ENCODE peak calls at places on chromosomes 2 and 18, in eight cellular contexts. O is PC-3; D is breast epithelium; F is GM23248; U is K562; J is HepG2; K is effector memory CD4-positive, alpha-beta T cell; L is OCI-LY7. E is an unnamed sample. For H3K4me1, the result is how much of the 10 kb centered on the place peaks cover.

GRCh38 chr2:233350708-233351107 is 3.6 kb upstream of the DGKD start:
- DNase-seq in L (no peak), U (peak), O (peak), K (no peak), F (peak), D (peak), J (peak), E (no peak)

GRCh38 chr2:218831378-218831990 is at the start of gene PRKAG3:
- DNase-seq in F (peak), K (no peak), L (no peak), J (no peak), U (no peak), O (no peak), D (no peak), E (no peak)

GRCh38 chr2:150944315-150944714 is 317.3 kb downstream of the RBM43 start:
- DNase-seq in J (no peak), D (no peak), O (no peak), L (no peak), K (no peak), F (no peak), U (no peak), E (no peak)

GRCh38 chr2:7269993-7270392 is 352.8 kb downstream of the RNF144A start:
- DNase-seq in J (no peak), L (no peak), U (no peak), K (no peak), F (no peak), D (no peak), O (no peak), E (no peak)

GRCh38 chr18:31667185-31667584 is 17.2 kb downstream of the B4GALT6 start:
- DNase-seq in L (no peak), K (no peak), O (no peak), D (no peak), U (no peak), F (peak), J (no peak), E (no peak)

GRCh38 chr2:218269900-218270720 is at the start of the genes AAMP and PNKD:
- DNase-seq in O (peak), L (peak), U (peak), J (peak), D (peak), F (peak), K (peak), E (peak)

GRCh38 chr18:25099838-25100393 is 252.1 kb downstream of the ZNF521 start:
- DNase-seq in D (no peak), K (no peak), F (peak), J (no peak), L (no peak), O (no peak), U (no peak), E (no peak)

GRCh38 chr2:20622296-20622686 is 28.6 kb downstream of the HS1BP3 start:
- DNase-seq in L (no peak), O (no peak), J (no peak), K (no peak), F (no peak), U (no peak), D (no peak), E (no peak)

GRCh38 chr18:63320041-63320689 is 596 bp upstream of the BCL2 start:
- DNase-seq in L (peak), J (peak), D (peak), K (peak), F (peak), U (peak), O (peak), E (peak)

GRCh38 chr2:44433841-44434240 is 72.1 kb downstream of the CAMKMT start:
- DNase-seq in J (no peak), O (peak), L (no peak), D (no peak), U (no peak), F (no peak), K (no peak), E (no peak)

GRCh38 chr2:8255448-8255800 is 426.4 kb upstream of the ID2 start:
- DNase-seq in F (peak), L (no peak), O (no peak), D (no peak), J (no peak), K (no peak), U (no peak), E (no peak)

GRCh38 chr2:230542751-230543150 is 126.8 kb downstream of the SP100 start:
- DNase-seq in O (no peak), D (no peak), F (no peak), K (no peak), U (no peak), L (no peak), J (no peak), E (no peak)

GRCh38 chr2:168607992-168608391 is 151.9 kb downstream of the CERS6 start:
- DNase-seq in U (no peak), K (no peak), O (no peak), L (no peak), F (peak), J (no peak), D (no peak), E (no peak)

GRCh38 chr2:36707050-36707449 is 10.5 kb downstream of the VIT start:
- DNase-seq in F (peak), U (peak), D (no peak), J (no peak), K (no peak), L (no peak), O (peak), E (no peak)

GRCh38 chr2:18623782-18624181 is 34.4 kb upstream of the NT5C1B start:
- DNase-seq in U (no peak), O (peak), J (no peak), D (no peak), L (no peak), F (peak), K (no peak), E (no peak)

GRCh38 chr2:55119711-55120487 is 69.6 kb upstream of the RTN4 start:
- DNase-seq in O (no peak), F (peak), D (no peak), J (no peak), U (no peak), K (no peak), L (no peak), E (no peak)

GRCh38 chr18:58727776-58728500 is 56.7 kb downstream of the MALT1 start:
- DNase-seq in K (no peak), L (no peak), U (no peak), F (peak), O (no peak), J (no peak), D (no peak), E (no peak)

GRCh38 chr18:11999431-11999830 is 18.1 kb downstream of the IMPA2 start:
- DNase-seq in U (no peak), L (no peak), F (no peak), J (no peak), K (no peak), D (no peak), O (no peak), E (no peak)

GRCh38 chr2:203812294-203813221 is 55.0 kb upstream of the CTLA4 start:
- DNase-seq in U (no peak), D (no peak), J (peak), L (no peak), O (no peak), K (no peak), F (no peak), E (no peak)

GRCh38 chr2:145483854-145484253 is 963.9 kb upstream of the ZEB2 start:
- DNase-seq in J (no peak), K (no peak), L (no peak), F (no peak), U (no peak), D (no peak), O (no peak), E (no peak)

GRCh38 chr2:153232474-153232873 is 246.1 kb downstream of the RPRM start:
- DNase-seq in K (no peak), D (no peak), U (no peak), L (no peak), J (no peak), O (peak), F (no peak), E (no peak)

GRCh38 chr18:64851796-64852195 is 702.9 kb upstream of the LINC00305 start:
- DNase-seq in D (no peak), L (no peak), F (no peak), O (peak), J (no peak), U (no peak), K (no peak), E (no peak)

GRCh38 chr2:239396881-239397681 is 3.7 kb downstream of the HDAC4 start:
- DNase-seq in O (no peak), L (peak), F (no peak), J (no peak), U (peak), D (no peak), K (no peak), E (peak)

GRCh38 chr2:70684846-70685622 is 83.0 kb downstream of the ADD2 start:
- DNase-seq in D (no peak), U (peak), J (no peak), O (peak), L (no peak), K (no peak), F (no peak), E (no peak)

GRCh38 chr2:159921752-159922404 is 123.9 kb upstream of the CD302 start:
- DNase-seq in O (peak), D (peak), L (peak), U (peak), J (peak), F (peak), K (peak), E (peak)

GRCh38 chr2:8337321-8337720 is 344.5 kb upstream of the ID2 start:
- DNase-seq in J (no peak), U (no peak), F (no peak), O (no peak), L (peak), D (no peak), K (no peak), E (peak)

GRCh38 chr18:11654736-11655604 is 34.1 kb upstream of the GNAL start:
- DNase-seq in F (peak), K (no peak), L (peak), U (peak), O (peak), D (peak), J (no peak), E (no peak)

GRCh38 chr18:31044926-31045325 is 2.4 kb upstream of the DSC3 start:
- DNase-seq in J (no peak), L (no peak), U (no peak), K (no peak), F (no peak), O (peak), D (no peak), E (no peak)

GRCh38 chr2:200377774-200378336 is 71.4 kb downstream of the SPATS2L start:
- DNase-seq in K (no peak), L (no peak), D (no peak), O (peak), J (peak), U (peak), F (no peak), E (no peak)

GRCh38 chr2:200380139-200380561 is 73.7 kb downstream of the SPATS2L start:
- DNase-seq in L (no peak), O (no peak), D (no peak), J (no peak), K (no peak), F (no peak), U (peak), E (no peak)

GRCh38 chr2:200379481-200380120 is 73.1 kb downstream of the SPATS2L start:
- DNase-seq in L (no peak), J (no peak), D (no peak), F (no peak), K (no peak), U (no peak), O (no peak), E (no peak)

GRCh38 chr2:200377143-200377773 is 70.8 kb downstream of the SPATS2L start:
- DNase-seq in J (no peak), D (no peak), K (no peak), L (no peak), O (no peak), U (no peak), F (no peak), E (no peak)

GRCh38 chr2:200378652-200379290 is 72.3 kb downstream of the SPATS2L start:
- DNase-seq in F (peak), L (no peak), D (no peak), U (no peak), K (no peak), O (no peak), J (no peak), E (no peak)
- H3K4me1 ChIP-seq in F (half or more), L (under half), D (under half), U (half or more), K (under half), O (half or more), J (half or more), E (under half)

GRCh38 chr2:28654286-28654980 is 97.2 kb upstream of the PPP1CB start:
- DNase-seq in D (no peak), F (no peak), K (no peak), O (no peak), J (no peak), L (no peak), U (no peak), E (no peak)
- H3K4me1 ChIP-seq in D (under half), F (under half), K (under half), O (under half), J (under half), L (under half), U (under half), E (under half)

GRCh38 chr2:41966920-41967319 is 80.9 kb upstream of the PKDCC start:
- DNase-seq in O (no peak), U (no peak), L (no peak), F (peak), K (no peak), J (no peak), D (peak), E (no peak)
- H3K4me1 ChIP-seq in O (under half), U (under half), L (under half), F (under half), K (under half), J (under half), D (under half), E (under half)

DNA sequence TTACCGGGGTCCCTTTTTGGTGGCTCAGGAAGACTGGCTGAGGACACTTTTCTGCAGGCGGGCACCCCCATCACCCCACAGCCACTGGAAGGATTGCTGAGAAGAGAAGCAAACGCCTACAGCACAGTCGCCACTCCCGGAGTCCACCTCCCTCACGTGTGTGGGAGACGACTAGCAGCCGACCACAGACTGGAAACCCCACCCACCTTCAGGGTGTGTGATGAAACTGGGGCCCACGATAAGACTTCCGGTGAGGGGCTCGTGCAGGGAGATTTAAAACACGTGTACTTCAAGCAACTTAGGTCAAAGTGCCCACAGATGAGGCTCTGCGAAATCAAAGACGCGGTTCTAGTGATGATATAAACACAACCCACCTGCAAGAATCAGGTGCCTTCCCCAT is 26.3 kb downstream of the MBP start:
- DNase-seq in F (no peak), O (no peak), L (no peak), D (no peak), K (peak), U (peak), J (no peak), E (peak)
- H3K4me1 ChIP-seq in F (half or more), O (under half), L (half or more), D (under half), K (half or more), U (under half), J (under half), E (half or more)